ENCODE peak calls at places on chromosomes 11 and 22, in five cellular contexts. One of them, this sample, is unnamed.

GRCh38 chr22:19098157-19098556 is 24.1 kb downstream of the DGCR2 start:
- DNase-seq in mesenchymal stem cell: no peak
- DNase-seq in substantia nigra: no peak
- DNase-seq in naive thymus-derived CD4-positive, alpha-beta T cell: no peak
- DNase-seq in sigmoid colon: peak
- DNase-seq in this sample: no peak

GRCh38 chr11:119709638-119710346 is 19.2 kb downstream of the NECTIN1 start:
- DNase-seq in substantia nigra: no peak
- DNase-seq in naive thymus-derived CD4-positive, alpha-beta T cell: no peak
- DNase-seq in mesenchymal stem cell: peak
- DNase-seq in sigmoid colon: no peak
- DNase-seq in this sample: no peak

GRCh38 chr11:106644824-106645223 is 373.5 kb downstream of the GUCY1A2 start:
- DNase-seq in mesenchymal stem cell: peak
- DNase-seq in substantia nigra: no peak
- DNase-seq in naive thymus-derived CD4-positive, alpha-beta T cell: no peak
- DNase-seq in sigmoid colon: no peak
- DNase-seq in this sample: no peak

GRCh38 chr11:36374726-36375125 is 78.6 kb downstream of the PRR5L start:
- DNase-seq in substantia nigra: no peak
- DNase-seq in naive thymus-derived CD4-positive, alpha-beta T cell: no peak
- DNase-seq in sigmoid colon: no peak
- DNase-seq in mesenchymal stem cell: no peak
- DNase-seq in this sample: no peak

GRCh38 chr22:23178512-23179254 is 1.6 kb upstream of the BCR start:
- DNase-seq in substantia nigra: peak
- DNase-seq in naive thymus-derived CD4-positive, alpha-beta T cell: peak
- DNase-seq in mesenchymal stem cell: peak
- DNase-seq in sigmoid colon: peak
- DNase-seq in this sample: peak

GRCh38 chr22:35567214-35567792 is 26.7 kb downstream of the RASD2 start:
- DNase-seq in naive thymus-derived CD4-positive, alpha-beta T cell: no peak
- DNase-seq in substantia nigra: no peak
- DNase-seq in mesenchymal stem cell: no peak
- DNase-seq in sigmoid colon: no peak
- DNase-seq in this sample: no peak

GRCh38 chr22:45425531-45426265 is 12.2 kb downstream of the RIBC2 start:
- DNase-seq in mesenchymal stem cell: no peak
- DNase-seq in substantia nigra: no peak
- DNase-seq in sigmoid colon: no peak
- DNase-seq in naive thymus-derived CD4-positive, alpha-beta T cell: no peak
- DNase-seq in this sample: no peak

GRCh38 chr22:22161924-22162851 is 82.4 kb upstream of the VPREB1 start:
- DNase-seq in substantia nigra: no peak
- DNase-seq in naive thymus-derived CD4-positive, alpha-beta T cell: no peak
- DNase-seq in sigmoid colon: no peak
- DNase-seq in mesenchymal stem cell: no peak
- DNase-seq in this sample: no peak

GRCh38 chr11:107707807-107708206 is 4.0 kb downstream of the SLN start:
- DNase-seq in sigmoid colon: no peak
- DNase-seq in naive thymus-derived CD4-positive, alpha-beta T cell: no peak
- DNase-seq in substantia nigra: no peak
- DNase-seq in mesenchymal stem cell: no peak
- DNase-seq in this sample: no peak

GRCh38 chr11:100978442-100978841 is 151.2 kb downstream of the PGR start:
- DNase-seq in mesenchymal stem cell: no peak
- DNase-seq in naive thymus-derived CD4-positive, alpha-beta T cell: no peak
- DNase-seq in sigmoid colon: no peak
- DNase-seq in substantia nigra: no peak
- DNase-seq in this sample: no peak

GRCh38 chr11:76120513-76121081 is 85.7 kb downstream of the WNT11 start:
- DNase-seq in naive thymus-derived CD4-positive, alpha-beta T cell: no peak
- DNase-seq in sigmoid colon: no peak
- DNase-seq in substantia nigra: no peak
- DNase-seq in mesenchymal stem cell: peak
- DNase-seq in this sample: no peak

GRCh38 chr22:44426981-44427380 is 71.1 kb downstream of the RTL6 start:
- DNase-seq in mesenchymal stem cell: no peak
- DNase-seq in sigmoid colon: peak
- DNase-seq in substantia nigra: no peak
- DNase-seq in naive thymus-derived CD4-positive, alpha-beta T cell: no peak
- DNase-seq in this sample: no peak

GRCh38 chr11:119661226-119661625 is 67.8 kb downstream of the NECTIN1 start:
- DNase-seq in mesenchymal stem cell: no peak
- DNase-seq in substantia nigra: no peak
- DNase-seq in sigmoid colon: no peak
- DNase-seq in naive thymus-derived CD4-positive, alpha-beta T cell: no peak
- DNase-seq in this sample: no peak

GRCh38 chr11:8229299-8230177 is 34.1 kb downstream of the LMO1 start:
- DNase-seq in mesenchymal stem cell: no peak
- DNase-seq in sigmoid colon: no peak
- DNase-seq in substantia nigra: no peak
- DNase-seq in naive thymus-derived CD4-positive, alpha-beta T cell: no peak
- DNase-seq in this sample: no peak

GRCh38 chr11:1767399-1768140 is 3.8 kb upstream of the CTSD start:
- DNase-seq in substantia nigra: no peak
- DNase-seq in sigmoid colon: peak
- DNase-seq in mesenchymal stem cell: no peak
- DNase-seq in naive thymus-derived CD4-positive, alpha-beta T cell: no peak
- DNase-seq in this sample: no peak

GRCh38 chr22:17867160-17867785 is 93.0 kb upstream of the BID start:
- DNase-seq in sigmoid colon: peak
- DNase-seq in mesenchymal stem cell: no peak
- DNase-seq in naive thymus-derived CD4-positive, alpha-beta T cell: no peak
- DNase-seq in substantia nigra: no peak
- DNase-seq in this sample: no peak

GRCh38 chr11:63841554-63841953 is 2.6 kb downstream of the MARK2 start:
- DNase-seq in sigmoid colon: no peak
- DNase-seq in naive thymus-derived CD4-positive, alpha-beta T cell: no peak
- DNase-seq in mesenchymal stem cell: peak
- DNase-seq in substantia nigra: no peak
- DNase-seq in this sample: no peak

GRCh38 chr22:49967333-49968241 is 7.0 kb downstream of the PIM3 start:
- DNase-seq in naive thymus-derived CD4-positive, alpha-beta T cell: no peak
- DNase-seq in sigmoid colon: peak
- DNase-seq in mesenchymal stem cell: peak
- DNase-seq in substantia nigra: no peak
- DNase-seq in this sample: no peak

GRCh38 chr11:123255909-123256308 is 60.9 kb upstream of the CLMP start:
- DNase-seq in naive thymus-derived CD4-positive, alpha-beta T cell: no peak
- DNase-seq in sigmoid colon: no peak
- DNase-seq in substantia nigra: no peak
- DNase-seq in mesenchymal stem cell: no peak
- DNase-seq in this sample: no peak

GRCh38 chr22:46397514-46397913 is 62.0 kb downstream of the TRMU start:
- DNase-seq in substantia nigra: no peak
- DNase-seq in naive thymus-derived CD4-positive, alpha-beta T cell: no peak
- DNase-seq in sigmoid colon: no peak
- DNase-seq in mesenchymal stem cell: no peak
- DNase-seq in this sample: no peak

GRCh38 chr22:39236321-39237275 is 8.2 kb downstream of the PDGFB start:
- DNase-seq in mesenchymal stem cell: no peak
- DNase-seq in sigmoid colon: no peak
- DNase-seq in substantia nigra: no peak
- DNase-seq in naive thymus-derived CD4-positive, alpha-beta T cell: peak
- DNase-seq in this sample: peak

GRCh38 chr11:15370774-15371173 is 256.1 kb downstream of the INSC start:
- DNase-seq in naive thymus-derived CD4-positive, alpha-beta T cell: no peak
- DNase-seq in mesenchymal stem cell: no peak
- DNase-seq in substantia nigra: no peak
- DNase-seq in sigmoid colon: no peak
- DNase-seq in this sample: no peak

GRCh38 chr11:2991477-2992233 is 474 bp downstream of the NAP1L4 start:
- DNase-seq in substantia nigra: no peak
- DNase-seq in mesenchymal stem cell: peak
- DNase-seq in sigmoid colon: no peak
- DNase-seq in naive thymus-derived CD4-positive, alpha-beta T cell: no peak
- DNase-seq in this sample: no peak

GRCh38 chr11:20658135-20658534 is 11.3 kb upstream of the NELL1 start:
- DNase-seq in substantia nigra: no peak
- DNase-seq in sigmoid colon: no peak
- DNase-seq in mesenchymal stem cell: no peak
- DNase-seq in naive thymus-derived CD4-positive, alpha-beta T cell: no peak
- DNase-seq in this sample: no peak

GRCh38 chr22:26592368-26593015 is 2.6 kb upstream of the TPST2 start:
- DNase-seq in mesenchymal stem cell: no peak
- DNase-seq in sigmoid colon: no peak
- DNase-seq in substantia nigra: no peak
- DNase-seq in naive thymus-derived CD4-positive, alpha-beta T cell: peak
- DNase-seq in this sample: peak

GRCh38 chr11:44849424-44849823 is 101.3 kb downstream of the TP53I11 start:
- DNase-seq in naive thymus-derived CD4-positive, alpha-beta T cell: no peak
- DNase-seq in substantia nigra: no peak
- DNase-seq in mesenchymal stem cell: no peak
- DNase-seq in sigmoid colon: no peak
- DNase-seq in this sample: no peak

GRCh38 chr22:46895753-46896152 is 133.3 kb downstream of the TBC1D22A start:
- DNase-seq in mesenchymal stem cell: no peak
- DNase-seq in naive thymus-derived CD4-positive, alpha-beta T cell: no peak
- DNase-seq in substantia nigra: no peak
- DNase-seq in sigmoid colon: no peak
- DNase-seq in this sample: no peak

GRCh38 chr11:83472831-83473230 is 186.7 kb upstream of the CCDC90B start:
- DNase-seq in sigmoid colon: no peak
- DNase-seq in mesenchymal stem cell: no peak
- DNase-seq in naive thymus-derived CD4-positive, alpha-beta T cell: no peak
- DNase-seq in substantia nigra: no peak
- DNase-seq in this sample: no peak

GRCh38 chr11:129460714-129461113 is 85.1 kb downstream of the BARX2 start:
- DNase-seq in naive thymus-derived CD4-positive, alpha-beta T cell: no peak
- DNase-seq in substantia nigra: no peak
- DNase-seq in mesenchymal stem cell: no peak
- DNase-seq in sigmoid colon: no peak
- DNase-seq in this sample: no peak
- H3K27ac ChIP-seq in naive thymus-derived CD4-positive, alpha-beta T cell: no peak
- H3K27ac ChIP-seq in substantia nigra: no peak
- H3K27ac ChIP-seq in mesenchymal stem cell: no peak
- H3K27ac ChIP-seq in sigmoid colon: no peak
- H3K27ac ChIP-seq in this sample: no peak

GRCh38 chr22:48843640-48844039 is 984.0 kb downstream of the BRD1 start:
- DNase-seq in substantia nigra: no peak
- DNase-seq in mesenchymal stem cell: no peak
- DNase-seq in naive thymus-derived CD4-positive, alpha-beta T cell: no peak
- DNase-seq in sigmoid colon: peak
- DNase-seq in this sample: no peak

GRCh38 chr22:48842976-48843375 is 984.7 kb downstream of the BRD1 start:
- DNase-seq in mesenchymal stem cell: no peak
- DNase-seq in substantia nigra: no peak
- DNase-seq in sigmoid colon: no peak
- DNase-seq in naive thymus-derived CD4-positive, alpha-beta T cell: no peak
- DNase-seq in this sample: no peak

GRCh38 chr22:48844096-48844675 is 983.5 kb downstream of the BRD1 start:
- DNase-seq in mesenchymal stem cell: no peak
- DNase-seq in naive thymus-derived CD4-positive, alpha-beta T cell: no peak
- DNase-seq in substantia nigra: no peak
- DNase-seq in sigmoid colon: peak
- DNase-seq in this sample: no peak

GRCh38 chr22:48845356-48845936 is 982.2 kb downstream of the BRD1 start:
- DNase-seq in sigmoid colon: no peak
- DNase-seq in naive thymus-derived CD4-positive, alpha-beta T cell: no peak
- DNase-seq in mesenchymal stem cell: no peak
- DNase-seq in substantia nigra: no peak
- DNase-seq in this sample: no peak

GRCh38 chr22:48846200-48846599 is 981.5 kb downstream of the BRD1 start:
- DNase-seq in mesenchymal stem cell: no peak
- DNase-seq in substantia nigra: no peak
- DNase-seq in naive thymus-derived CD4-positive, alpha-beta T cell: no peak
- DNase-seq in sigmoid colon: no peak
- DNase-seq in this sample: no peak
- H3K27ac ChIP-seq in mesenchymal stem cell: no peak
- H3K27ac ChIP-seq in substantia nigra: no peak
- H3K27ac ChIP-seq in naive thymus-derived CD4-positive, alpha-beta T cell: no peak
- H3K27ac ChIP-seq in sigmoid colon: no peak
- H3K27ac ChIP-seq in this sample: no peak

GRCh38 chr11:88404932-88405710 is 67.6 kb upstream of the CTSC start:
- DNase-seq in naive thymus-derived CD4-positive, alpha-beta T cell: no peak
- DNase-seq in mesenchymal stem cell: peak
- DNase-seq in substantia nigra: no peak
- DNase-seq in sigmoid colon: no peak
- DNase-seq in this sample: no peak

GRCh38 chr11:88402784-88403183 is 65.2 kb upstream of the CTSC start:
- DNase-seq in substantia nigra: no peak
- DNase-seq in mesenchymal stem cell: peak
- DNase-seq in naive thymus-derived CD4-positive, alpha-beta T cell: no peak
- DNase-seq in sigmoid colon: no peak
- DNase-seq in this sample: no peak

GRCh38 chr11:88404363-88404762 is 66.8 kb upstream of the CTSC start:
- DNase-seq in sigmoid colon: no peak
- DNase-seq in substantia nigra: no peak
- DNase-seq in naive thymus-derived CD4-positive, alpha-beta T cell: no peak
- DNase-seq in mesenchymal stem cell: peak
- DNase-seq in this sample: no peak

GRCh38 chr11:88399171-88399570 is 61.6 kb upstream of the CTSC start:
- DNase-seq in substantia nigra: no peak
- DNase-seq in sigmoid colon: no peak
- DNase-seq in naive thymus-derived CD4-positive, alpha-beta T cell: no peak
- DNase-seq in mesenchymal stem cell: no peak
- DNase-seq in this sample: no peak

DNA sequence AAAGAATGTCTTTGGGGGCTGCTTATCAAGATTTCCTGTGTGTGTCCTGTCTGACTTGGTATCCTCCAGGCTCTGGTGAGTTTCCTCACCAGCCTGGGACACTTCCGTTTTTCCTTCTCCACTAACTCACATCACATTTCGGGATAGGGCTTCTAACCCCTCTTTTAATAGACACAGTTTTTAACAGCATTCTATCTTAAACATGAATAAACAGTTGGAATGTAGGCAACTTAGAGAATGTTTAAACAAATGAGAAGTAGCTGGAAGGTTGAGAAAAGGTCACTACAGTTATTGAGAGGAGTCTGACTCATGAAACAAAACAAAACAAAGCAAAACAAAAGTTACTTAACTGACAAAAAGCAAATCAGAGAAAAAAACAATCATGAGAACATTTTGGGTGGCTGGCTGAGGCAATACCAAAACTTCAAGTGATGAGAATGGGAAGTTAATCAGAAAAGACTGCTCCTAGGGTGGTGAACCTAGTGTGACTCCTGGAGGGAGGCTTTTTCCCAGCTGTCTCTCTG is 64.7 kb upstream of the CTSC start:
- DNase-seq in sigmoid colon: no peak
- DNase-seq in mesenchymal stem cell: peak
- DNase-seq in naive thymus-derived CD4-positive, alpha-beta T cell: no peak
- DNase-seq in substantia nigra: no peak
- DNase-seq in this sample: no peak
- H3K27ac ChIP-seq in sigmoid colon: peak
- H3K27ac ChIP-seq in mesenchymal stem cell: peak
- H3K27ac ChIP-seq in naive thymus-derived CD4-positive, alpha-beta T cell: no peak
- H3K27ac ChIP-seq in substantia nigra: no peak
- H3K27ac ChIP-seq in this sample: no peak

DNA sequence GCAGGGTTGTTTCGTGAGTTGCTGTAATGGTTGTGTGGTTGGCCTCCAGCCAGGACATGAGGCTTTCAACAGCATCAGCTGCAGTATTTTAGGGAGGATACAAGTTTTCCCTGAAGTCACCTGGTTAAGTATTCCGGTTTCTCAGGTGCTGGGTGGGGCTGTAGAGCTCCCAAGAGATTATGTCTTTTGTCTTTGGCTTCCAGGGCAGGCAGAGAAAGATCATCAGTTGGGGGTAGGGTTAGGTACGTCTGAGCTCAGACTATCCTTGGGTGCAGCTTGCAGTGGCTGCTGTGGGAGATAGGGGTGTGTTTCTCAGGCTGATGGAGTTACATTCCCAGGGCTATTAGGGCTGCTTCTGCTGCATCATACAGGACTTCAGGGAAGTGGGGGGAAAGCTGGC is 47.5 kb upstream of the MRGPRX1 start:
- DNase-seq in sigmoid colon: no peak
- DNase-seq in mesenchymal stem cell: no peak
- DNase-seq in substantia nigra: no peak
- DNase-seq in naive thymus-derived CD4-positive, alpha-beta T cell: no peak
- DNase-seq in this sample: no peak
- H3K27ac ChIP-seq in sigmoid colon: no peak
- H3K27ac ChIP-seq in mesenchymal stem cell: no peak
- H3K27ac ChIP-seq in substantia nigra: no peak
- H3K27ac ChIP-seq in naive thymus-derived CD4-positive, alpha-beta T cell: no peak
- H3K27ac ChIP-seq in this sample: no peak